ENCODE peak calls at places on chromosomes 11 and 22, in seven cellular contexts. B is AG09319, L is A549, U is HFFc6, G is NAMALWA, V is BJ, K is memory B cell. J is an unnamed sample.

GRCh38 chr22:23874871-23875270 is 17.2 kb downstream of the SLC2A11 start:
- DNase-seq in K (no peak), G (no peak), U (no peak), V (no peak), L (no peak), B (no peak), J (no peak)

GRCh38 chr11:75383246-75383645 is 16.1 kb upstream of the RPS3 start:
- DNase-seq in B (no peak), U (no peak), G (no peak), L (peak), K (no peak), V (no peak), J (no peak)

GRCh38 chr11:46247664-46248063 is 29.8 kb upstream of the CREB3L1 start:
- DNase-seq in B (no peak), V (no peak), U (no peak), G (peak), L (peak), K (no peak), J (no peak)

GRCh38 chr11:125999234-125999880 is 53.5 kb downstream of the VSIG10L2 start:
- DNase-seq in U (no peak), B (no peak), V (no peak), K (no peak), G (no peak), L (no peak), J (no peak)

GRCh38 chr11:45266693-45267451 is 19.3 kb downstream of the SYT13 start:
- DNase-seq in V (no peak), L (no peak), U (no peak), K (no peak), G (peak), B (no peak), J (no peak)

GRCh38 chr11:6216501-6216900 is 11.1 kb downstream of the C11orf42 start:
- DNase-seq in V (no peak), K (no peak), B (no peak), G (no peak), L (no peak), U (no peak), J (no peak)

GRCh38 chr22:26462051-26462450 is 21.5 kb downstream of the HPS4 start:
- DNase-seq in G (no peak), V (no peak), K (no peak), B (no peak), U (no peak), L (no peak), J (no peak)

GRCh38 chr11:66032962-66033735 is 6.9 kb upstream of the CATSPER1 start:
- DNase-seq in U (no peak), L (no peak), V (no peak), K (no peak), B (no peak), G (peak), J (no peak)

GRCh38 chr11:129694538-129694937 is 121.1 kb upstream of the TMEM45B start:
- DNase-seq in U (no peak), B (no peak), G (peak), V (no peak), K (no peak), L (no peak), J (no peak)

GRCh38 chr11:110856993-110857812 is 145.0 kb upstream of the ARHGAP20 start:
- DNase-seq in B (no peak), V (no peak), L (no peak), U (no peak), G (no peak), K (no peak), J (no peak)

J was measured in naive B cell.